ENCODE peak calls at places on chromosomes 1 and 21, in five cellular contexts. L, N, Z, C and B are unnamed samples.

GRCh38 chr1:230224101-230224927 is 157.3 kb downstream of the GALNT2 start:
- DNase-seq in Z (no peak), L (no peak), C (no peak), N (no peak), B (no peak)

GRCh38 chr1:235090406-235091069 is 38.1 kb downstream of the TOMM20 start:
- DNase-seq in C (no peak), N (no peak), Z (no peak), L (no peak), B (no peak)

GRCh38 chr21:41786521-41786987 is 19.7 kb upstream of the RIPK4 start:
- DNase-seq in N (no peak), C (peak), L (no peak), Z (no peak), B (no peak)

GRCh38 chr1:48526045-48526714 is 54.2 kb upstream of the SPATA6 start:
- DNase-seq in Z (peak), N (no peak), C (peak), L (no peak), B (no peak)

GRCh38 chr1:53592521-53592982 is 133.4 kb downstream of the DMRTB1 start:
- DNase-seq in L (no peak), Z (no peak), N (no peak), C (peak), B (no peak)

GRCh38 chr1:246682231-246682895 is 41.8 kb upstream of the SCCPDH start:
- DNase-seq in N (no peak), L (no peak), Z (no peak), C (no peak), B (no peak)

GRCh38 chr1:179883040-179883501 is 986 bp downstream of the TOR1AIP1 start:
- DNase-seq in L (no peak), N (no peak), C (no peak), Z (no peak), B (no peak)

GRCh38 chr1:21175324-21175669 is 1.4 kb downstream of the EIF4G3 start:
- DNase-seq in Z (no peak), C (peak), L (no peak), N (no peak), B (peak)

GRCh38 chr1:11961230-11961629 is 19.0 kb upstream of the MFN2 start:
- DNase-seq in C (no peak), L (no peak), Z (no peak), N (no peak), B (no peak)

GRCh38 chr1:210633140-210633539 is 304.4 kb downstream of the HHAT start:
- DNase-seq in Z (no peak), L (no peak), N (no peak), C (no peak), B (no peak)

GRCh38 chr1:26119892-26120608 is 8.4 kb downstream of the PDIK1L start:
- DNase-seq in C (no peak), Z (no peak), L (no peak), N (no peak), B (no peak)

GRCh38 chr1:107365874-107366273 is 225.0 kb downstream of the NTNG1 start:
- DNase-seq in Z (no peak), C (no peak), N (no peak), L (no peak), B (no peak)

GRCh38 chr1:15756143-15757015 is 2.2 kb upstream of the FBLIM1 start:
- DNase-seq in L (no peak), Z (no peak), C (peak), N (no peak), B (peak)

GRCh38 chr21:42252778-42253340 is 33.9 kb downstream of the ABCG1 start:
- DNase-seq in N (peak), L (no peak), Z (no peak), C (no peak), B (no peak)

GRCh38 chr1:28480308-28480707 is 25.5 kb upstream of the RCC1 start:
- DNase-seq in L (no peak), C (no peak), N (no peak), Z (no peak), B (no peak)

GRCh38 chr1:66925944-66926343 is 1.2 kb downstream of the MIER1 start:
- DNase-seq in N (no peak), L (peak), C (no peak), Z (peak), B (peak)

GRCh38 chr21:41947596-41948403 is 6.0 kb downstream of the C2CD2 start:
- DNase-seq in Z (no peak), L (no peak), C (no peak), N (no peak), B (peak)

GRCh38 chr1:183236158-183236725 is 50.2 kb downstream of the LAMC2 start:
- DNase-seq in L (no peak), Z (no peak), C (no peak), N (no peak), B (no peak)

GRCh38 chr1:43274125-43274803 is 4.5 kb downstream of the TMEM125 start:
- DNase-seq in L (no peak), N (no peak), C (peak), Z (no peak), B (peak)

GRCh38 chr1:226403522-226404034 is 4.3 kb downstream of the PARP1 start:
- DNase-seq in N (no peak), L (peak), C (peak), Z (no peak), B (peak)

GRCh38 chr1:169003864-169004516 is 102.5 kb upstream of the ATP1B1 start:
- DNase-seq in Z (no peak), L (no peak), C (no peak), N (no peak), B (no peak)

GRCh38 chr1:8649027-8649426 is 168.4 kb downstream of the RERE start:
- DNase-seq in N (no peak), Z (no peak), L (no peak), C (no peak), B (no peak)

GRCh38 chr1:65423884-65424655 is 3.6 kb downstream of the LEPR start:
- DNase-seq in L (peak), C (peak), N (no peak), Z (no peak), B (peak)

GRCh38 chr1:3352084-3352951 is 102.1 kb upstream of the ARHGEF16 start:
- DNase-seq in L (no peak), Z (no peak), N (no peak), C (no peak), B (no peak)

GRCh38 chr1:234887026-234887910 is 241.4 kb downstream of the TOMM20 start:
- DNase-seq in L (no peak), N (peak), C (peak), Z (peak), B (no peak)

GRCh38 chr1:206508130-206508884 is 976 bp downstream of the RASSF5 start:
- DNase-seq in Z (no peak), C (no peak), L (no peak), N (peak), B (no peak)

GRCh38 chr1:59096501-59096900 is 200.4 kb upstream of the FGGY start:
- DNase-seq in Z (no peak), L (no peak), N (no peak), C (no peak), B (no peak)

GRCh38 chr1:27504588-27505419 is 14.8 kb upstream of the WASF2 start:
- DNase-seq in C (peak), Z (no peak), L (no peak), N (peak), B (no peak)

GRCh38 chr21:44013380-44014088 is 1.4 kb downstream of the TRAPPC10 start:
- DNase-seq in C (peak), L (peak), Z (no peak), N (no peak), B (peak)

GRCh38 chr1:157948547-157949152 is 44.8 kb upstream of the KIRREL1 start:
- DNase-seq in Z (no peak), L (peak), C (peak), N (no peak), B (peak)

GRCh38 chr21:26961704-26962103 is 5.2 kb downstream of the ADAMTS5 start:
- DNase-seq in C (no peak), L (peak), N (no peak), Z (peak), B (no peak)

GRCh38 chr1:206898089-206898908 is 1.1 kb downstream of the IL24 start:
- DNase-seq in L (peak), Z (no peak), C (peak), N (no peak), B (peak)

GRCh38 chr1:150161747-150162581 is 12.2 kb downstream of the PLEKHO1 start:
- DNase-seq in Z (no peak), L (no peak), N (no peak), C (peak), B (no peak)

GRCh38 chr1:153217744-153218416 is 496 bp downstream of the PRR9 start:
- DNase-seq in L (no peak), N (no peak), C (no peak), Z (no peak), B (no peak)